ENCODE peak calls at places on chromosomes 12 and 14, in five cellular contexts. F is MM.1S, D is neural progenitor cell, M is GM23248, G is SK-N-SH. T is an unnamed sample.

GRCh38 chr14:68518910-68519686 is 273.8 kb downstream of the ZFP36L1 start:
- DNase-seq in F (no peak), D (no peak), G (no peak), M (peak), T (no peak)

GRCh38 chr12:96048392-96048969 is 13.1 kb upstream of the LTA4H start:
- DNase-seq in M (no peak), D (no peak), F (no peak), G (no peak), T (peak)

GRCh38 chr14:95522556-95522955 is 6.1 kb upstream of the SYNE3 start:
- DNase-seq in M (no peak), D (no peak), G (no peak), F (no peak), T (no peak)

GRCh38 chr12:17793854-17794253 is 296.1 kb downstream of the RERGL start:
- DNase-seq in F (no peak), D (no peak), M (no peak), G (no peak), T (peak)

GRCh38 chr12:120650249-120650690 is 9.8 kb downstream of the CABP1 start:
- DNase-seq in G (no peak), D (no peak), F (no peak), M (no peak), T (no peak)

GRCh38 chr14:33850826-33851225 is 100.0 kb downstream of the EGLN3 start:
- DNase-seq in M (no peak), D (no peak), G (no peak), F (no peak), T (no peak)

GRCh38 chr12:65004270-65004669 is 116.8 kb downstream of the WIF1 start:
- DNase-seq in F (no peak), G (no peak), M (peak), D (no peak), T (peak)

GRCh38 chr14:26984318-26985177 is 386.7 kb upstream of the NOVA1 start:
- DNase-seq in D (peak), F (peak), G (peak), M (peak), T (peak)

GRCh38 chr14:99660006-99660566 is 15.2 kb downstream of the HHIPL1 start:
- DNase-seq in F (no peak), M (peak), G (no peak), D (no peak), T (no peak)

GRCh38 chr12:28830491-28830890 is 318.6 kb upstream of the FAR2 start:
- DNase-seq in F (no peak), D (no peak), M (no peak), G (no peak), T (no peak)

GRCh38 chr12:27498761-27499160 is 25.2 kb upstream of the PPFIBP1 start:
- DNase-seq in F (no peak), G (no peak), M (no peak), D (no peak), T (no peak)

GRCh38 chr12:21987786-21988185 is 46.6 kb upstream of the ABCC9 start:
- DNase-seq in D (peak), G (no peak), F (no peak), M (no peak), T (no peak)

GRCh38 chr12:11623382-11623781 is 26.1 kb upstream of the ETV6 start:
- DNase-seq in M (no peak), G (no peak), F (no peak), D (no peak), T (no peak)

GRCh38 chr12:123141615-123142517 is 9.0 kb downstream of the PITPNM2 start:
- DNase-seq in D (peak), M (peak), F (no peak), G (no peak), T (peak)

GRCh38 chr12:52147367-52147972 is 44.3 kb downstream of the KRT80 start:
- DNase-seq in G (peak), M (peak), F (no peak), D (no peak), T (peak)

GRCh38 chr12:49633703-49634311 is 10.4 kb downstream of the PRPF40B start:
- DNase-seq in D (no peak), M (no peak), G (no peak), F (no peak), T (no peak)

GRCh38 chr14:23409966-23410635 is 2.0 kb upstream of the MYH6 start:
- DNase-seq in M (no peak), F (no peak), G (no peak), D (no peak), T (no peak)

GRCh38 chr14:60648169-60648933 is 926 bp downstream of the SIX1 start:
- DNase-seq in D (peak), M (peak), G (peak), F (no peak), T (peak)

GRCh38 chr14:100979780-100980179 is 76.3 kb upstream of the RTL1 start:
- DNase-seq in D (no peak), G (no peak), F (no peak), M (peak), T (peak)

GRCh38 chr12:3076730-3077571 is at the start of gene TSPAN9:
- DNase-seq in D (peak), F (peak), M (peak), G (peak), T (peak)

GRCh38 chr14:56992332-56992820 is 182.1 kb upstream of the OTX2 start:
- DNase-seq in F (no peak), M (no peak), D (no peak), G (peak), T (no peak)

GRCh38 chr14:30330452-30330851 is 228.5 kb upstream of the G2E3 start:
- DNase-seq in G (peak), M (peak), F (no peak), D (no peak), T (peak)

GRCh38 chr12:542290-543113 is 82.8 kb downstream of the B4GALNT3 start:
- DNase-seq in D (peak), M (no peak), F (no peak), G (no peak), T (no peak)

DNA sequence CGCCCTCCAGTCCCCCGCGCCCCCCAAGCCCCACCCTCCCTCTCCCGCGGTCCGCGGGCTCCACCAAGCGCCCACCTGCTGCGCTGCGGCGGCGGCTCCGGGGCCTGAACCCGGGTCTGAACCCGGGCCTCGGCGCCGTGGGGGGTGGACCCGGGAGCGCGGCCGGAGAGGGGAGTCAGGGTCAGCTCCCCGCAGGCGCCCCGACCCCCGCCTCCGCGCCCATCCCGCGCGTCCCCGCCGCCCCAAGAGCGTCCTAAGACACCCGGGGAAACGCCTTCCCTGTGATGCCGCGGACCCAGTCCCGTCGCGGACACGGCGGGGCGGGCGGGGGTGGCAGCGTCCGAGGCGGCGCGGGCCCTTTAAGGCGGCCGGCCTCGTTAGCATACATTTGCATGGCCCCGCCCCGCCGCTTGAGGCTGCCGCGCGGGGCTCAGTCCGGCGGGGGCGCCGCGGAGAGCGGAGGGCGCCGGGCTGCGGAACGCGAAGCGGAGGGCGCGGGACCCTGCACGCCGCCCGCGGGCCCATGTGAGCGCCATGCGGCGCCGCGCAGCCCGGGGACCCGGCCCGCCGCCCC is at the start of gene MMP17:
- DNase-seq in D (peak), M (peak), F (peak), G (peak), T (peak)
- H3K9ac ChIP-seq in D (no peak), M (peak), F (no peak), G (peak), T (peak)

DNA sequence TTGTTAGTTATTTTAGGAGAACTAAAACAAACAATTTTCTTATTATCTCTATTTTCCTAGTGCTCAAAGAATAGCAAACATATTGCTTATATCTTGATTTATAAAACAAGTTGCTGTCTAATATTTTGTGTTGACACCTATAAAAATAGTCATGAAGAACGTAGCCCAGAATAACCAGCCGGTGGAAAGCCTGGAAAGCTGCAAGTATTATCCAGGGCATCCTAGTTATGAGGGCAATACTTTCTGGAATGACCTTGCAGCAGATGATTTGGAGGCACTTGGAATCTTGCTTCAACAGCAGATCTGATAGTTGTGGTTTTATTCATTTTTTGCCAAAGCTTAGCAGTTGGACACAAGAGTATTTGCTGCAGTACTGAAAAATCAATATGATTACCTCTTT is 948.7 kb downstream of the LRFN5 start:
- DNase-seq in D (no peak), F (no peak), M (no peak), G (no peak), T (no peak)
- H2AFZ ChIP-seq in D (no peak), F (no peak), M (no peak), G (no peak), T (no peak)

DNA sequence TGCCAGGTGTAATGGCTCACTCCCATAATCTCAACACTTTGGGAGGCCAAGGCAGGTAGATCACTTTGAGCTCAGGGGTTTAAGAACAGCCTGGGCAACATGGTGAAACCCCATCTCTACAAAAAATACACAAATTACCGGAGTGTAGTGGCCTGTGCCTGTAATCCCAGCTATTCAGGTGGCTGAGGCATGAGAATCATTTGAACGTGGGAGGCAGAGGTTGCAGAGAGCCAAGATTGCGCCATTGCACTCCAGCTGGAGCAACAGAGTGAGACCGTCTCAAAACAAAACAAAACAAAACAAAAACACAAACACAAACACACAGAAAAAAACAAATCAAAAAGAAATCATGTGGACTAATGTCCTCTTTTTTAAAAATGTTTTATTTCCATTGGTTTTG is 104.4 kb downstream of the NUAK1 start:
- DNase-seq in D (no peak), F (no peak), G (no peak), M (no peak), T (no peak)
- TF ChIP-seq EZH2phosphoT487 in D (no peak), F (no peak), G (no peak), M (no peak), T (no peak)

GRCh38 chr12:57237653-57237951 is 8.1 kb downstream of the SHMT2 start:
- DNase-seq in D (no peak), G (no peak), M (no peak), F (no peak), T (peak)

GRCh38 chr12:57236224-57236924 is 6.9 kb downstream of the SHMT2 start:
- DNase-seq in D (peak), F (no peak), M (peak), G (no peak), T (no peak)

GRCh38 chr12:57235728-57236131 is 6.2 kb downstream of the SHMT2 start:
- DNase-seq in G (no peak), M (no peak), D (no peak), F (no peak), T (no peak)

GRCh38 chr12:57237952-57238853 is 8.7 kb downstream of the SHMT2 start:
- DNase-seq in M (peak), D (peak), G (peak), F (no peak), T (no peak)

DNA sequence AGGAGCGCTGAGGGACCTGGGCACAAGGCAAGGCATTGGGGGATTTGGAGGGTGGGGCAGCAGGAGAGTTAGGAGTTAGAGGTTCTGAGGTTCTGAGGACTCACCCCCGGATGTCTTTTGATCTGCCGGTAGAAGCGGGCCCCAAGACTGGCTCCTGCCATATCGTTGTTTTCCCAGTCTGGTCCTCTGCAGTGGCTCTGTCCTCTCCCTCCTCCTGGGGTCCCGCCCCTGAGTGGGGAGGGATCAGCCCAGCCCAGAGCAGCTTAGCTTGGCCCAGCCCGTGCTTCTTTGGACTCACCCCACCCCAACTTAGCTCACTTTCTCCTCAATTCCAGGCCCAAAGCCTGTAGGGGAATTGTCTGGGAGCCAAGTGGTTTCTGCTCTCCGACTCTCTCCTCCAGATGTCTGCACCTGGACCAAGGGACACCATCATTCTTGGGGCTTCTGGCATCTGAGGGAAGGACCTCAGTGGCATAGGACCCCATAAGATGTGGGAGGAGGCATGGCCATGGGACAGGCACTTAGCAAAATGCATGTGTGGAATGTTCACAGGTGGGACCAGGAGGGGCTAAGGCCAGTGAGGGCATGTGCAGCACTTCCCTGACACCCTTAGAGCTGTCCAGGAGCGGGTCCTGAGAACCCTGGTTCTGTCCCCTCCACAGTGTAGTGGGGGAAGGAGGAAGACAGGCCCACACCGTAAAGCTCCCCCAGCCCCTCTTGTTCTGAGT is 7.6 kb downstream of the SHMT2 start:
- DNase-seq in D (no peak), G (no peak), F (no peak), M (peak), T (no peak)
- H3K9ac ChIP-seq in D (no peak), G (no peak), F (no peak), M (no peak), T (no peak)

DNA sequence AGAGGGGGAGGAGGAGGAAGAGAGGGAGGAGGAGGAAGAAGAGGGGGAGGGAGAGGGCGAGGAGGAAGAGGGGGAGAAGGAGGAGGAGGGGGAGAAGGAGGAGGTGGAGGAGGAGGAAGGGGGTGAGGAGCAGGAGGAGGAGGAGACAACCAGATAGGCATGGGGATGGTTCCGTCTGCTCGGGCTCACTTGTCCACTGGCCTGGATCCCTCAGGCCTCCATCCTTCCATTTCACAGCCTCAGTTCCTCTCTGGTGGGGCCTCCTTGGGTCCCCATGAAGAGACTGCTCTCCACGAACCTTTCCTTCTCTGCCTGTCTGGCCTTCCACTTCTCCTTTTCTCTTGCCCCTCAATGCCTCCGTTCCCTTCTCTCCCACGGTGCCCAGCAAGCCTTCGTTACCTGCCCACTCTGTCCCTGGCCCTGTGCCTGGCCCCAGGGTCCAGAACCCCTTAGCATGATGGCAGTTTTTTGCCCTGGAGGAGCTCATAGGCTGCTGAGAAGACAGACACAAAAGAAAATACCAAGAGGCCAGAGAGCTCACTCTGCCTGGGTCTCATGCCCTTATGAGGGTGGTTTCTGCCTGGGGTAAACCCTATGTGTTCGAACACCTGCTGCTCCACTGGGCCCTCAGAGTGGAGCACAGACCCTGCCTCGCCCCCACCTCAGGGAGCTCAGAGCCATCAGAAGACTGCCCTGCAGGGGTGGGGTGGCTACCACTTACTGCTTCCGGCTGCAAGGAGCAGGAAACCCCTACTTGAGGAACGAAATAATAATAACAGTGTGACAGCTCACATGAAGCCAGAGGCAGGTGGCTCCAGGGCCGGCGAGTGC is 11.7 kb upstream of the CACNA2D4 start:
- DNase-seq in G (peak), M (no peak), D (no peak), F (no peak), T (no peak)
- H2AFZ ChIP-seq in G (no peak), M (no peak), D (no peak), F (no peak), T (no peak)

DNA sequence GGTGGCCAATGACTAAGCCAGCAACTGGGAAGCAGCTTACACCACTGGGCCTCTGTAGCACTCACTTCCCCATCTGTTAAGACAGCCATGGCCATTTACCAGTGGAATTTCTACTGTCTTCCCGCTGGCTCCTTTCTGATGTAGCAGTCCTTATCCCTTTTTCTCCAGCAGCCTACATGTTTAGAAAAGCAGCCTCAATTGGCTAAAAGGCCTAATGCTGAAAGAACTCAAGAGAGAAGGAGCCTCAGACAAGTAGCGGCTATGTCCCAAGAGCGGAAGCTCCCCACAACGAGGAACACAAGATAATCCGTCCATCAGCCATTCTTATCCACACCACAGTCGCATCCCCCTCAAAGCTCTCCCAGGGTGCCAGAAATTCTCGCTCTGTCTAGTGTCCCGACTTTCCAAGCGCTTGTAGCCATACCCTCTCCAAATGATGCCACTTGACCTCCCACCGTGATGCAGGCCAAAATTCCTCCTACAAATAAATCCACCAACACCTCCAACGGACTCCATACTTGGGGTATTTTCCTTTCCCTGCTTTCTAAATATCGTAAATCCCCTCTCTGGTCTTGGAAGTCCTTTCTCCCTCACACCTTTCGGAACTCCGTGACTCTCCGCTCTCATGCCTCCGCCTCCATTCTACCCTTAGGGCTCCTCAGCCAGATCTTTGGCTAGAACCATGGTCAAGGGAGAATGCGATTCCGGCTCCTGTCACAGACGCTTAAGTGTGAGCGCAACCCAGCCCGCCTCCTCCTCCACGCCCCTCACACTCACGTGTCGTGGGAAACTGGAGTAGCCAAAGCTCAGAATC is 527 bp downstream of the M6PR start:
- DNase-seq in M (peak), G (peak), F (peak), D (peak), T (peak)
- TF ChIP-seq EZH2phosphoT487 in M (no peak), G (no peak), F (no peak), D (peak), T (no peak)